ENCODE peak calls at places on chromosomes 11 and 22, in four cellular contexts. One of them, this sample, is unnamed.

GRCh38 chr22:33397381-33397907 is 339.3 kb upstream of the SYN3 start:
- DNase-seq in nephron progenitor cell: no peak
- DNase-seq in stimulated activated CD4-positive, alpha-beta T cell treated with anti-CD3 and anti-CD28 coated beads, Interleukin-2, amount 100 ng/mL, for 48 hours: no peak
- DNase-seq in astrocyte of the spinal cord: no peak
- DNase-seq in this sample: no peak

GRCh38 chr11:131745405-131745804 is 375.0 kb downstream of the NTM start:
- DNase-seq in stimulated activated CD4-positive, alpha-beta T cell treated with anti-CD3 and anti-CD28 coated beads, Interleukin-2, amount 100 ng/mL, for 48 hours: no peak
- DNase-seq in astrocyte of the spinal cord: peak
- DNase-seq in nephron progenitor cell: no peak
- DNase-seq in this sample: no peak

GRCh38 chr11:134447696-134448095 is 35.7 kb upstream of the B3GAT1 start:
- DNase-seq in astrocyte of the spinal cord: no peak
- DNase-seq in stimulated activated CD4-positive, alpha-beta T cell treated with anti-CD3 and anti-CD28 coated beads, Interleukin-2, amount 100 ng/mL, for 48 hours: no peak
- DNase-seq in nephron progenitor cell: no peak
- DNase-seq in this sample: no peak

GRCh38 chr22:17243524-17243923 is 24.3 kb upstream of the ADA2 start:
- DNase-seq in astrocyte of the spinal cord: no peak
- DNase-seq in stimulated activated CD4-positive, alpha-beta T cell treated with anti-CD3 and anti-CD28 coated beads, Interleukin-2, amount 100 ng/mL, for 48 hours: no peak
- DNase-seq in nephron progenitor cell: no peak
- DNase-seq in this sample: no peak

GRCh38 chr11:69475866-69476714 is 5.4 kb upstream of the LINC01488 start:
- DNase-seq in astrocyte of the spinal cord: no peak
- DNase-seq in stimulated activated CD4-positive, alpha-beta T cell treated with anti-CD3 and anti-CD28 coated beads, Interleukin-2, amount 100 ng/mL, for 48 hours: no peak
- DNase-seq in nephron progenitor cell: no peak
- DNase-seq in this sample: no peak

GRCh38 chr11:85076535-85077330 is 550.4 kb downstream of the DLG2 start:
- DNase-seq in astrocyte of the spinal cord: peak
- DNase-seq in nephron progenitor cell: no peak
- DNase-seq in stimulated activated CD4-positive, alpha-beta T cell treated with anti-CD3 and anti-CD28 coated beads, Interleukin-2, amount 100 ng/mL, for 48 hours: no peak
- DNase-seq in this sample: no peak

GRCh38 chr11:33712436-33712835 is 11.8 kb upstream of the C11orf91 start:
- DNase-seq in nephron progenitor cell: no peak
- DNase-seq in stimulated activated CD4-positive, alpha-beta T cell treated with anti-CD3 and anti-CD28 coated beads, Interleukin-2, amount 100 ng/mL, for 48 hours: no peak
- DNase-seq in astrocyte of the spinal cord: no peak
- DNase-seq in this sample: no peak

GRCh38 chr11:23680488-23681230 is 816.2 kb upstream of the LUZP2 start:
- DNase-seq in nephron progenitor cell: no peak
- DNase-seq in stimulated activated CD4-positive, alpha-beta T cell treated with anti-CD3 and anti-CD28 coated beads, Interleukin-2, amount 100 ng/mL, for 48 hours: no peak
- DNase-seq in astrocyte of the spinal cord: no peak
- DNase-seq in this sample: no peak

GRCh38 chr22:38841211-38841610 is 2.6 kb downstream of the NPTXR start:
- DNase-seq in astrocyte of the spinal cord: no peak
- DNase-seq in nephron progenitor cell: no peak
- DNase-seq in stimulated activated CD4-positive, alpha-beta T cell treated with anti-CD3 and anti-CD28 coated beads, Interleukin-2, amount 100 ng/mL, for 48 hours: no peak
- DNase-seq in this sample: no peak

GRCh38 chr11:104956528-104956927 is 11.8 kb downstream of the CASP4 start:
- DNase-seq in astrocyte of the spinal cord: no peak
- DNase-seq in nephron progenitor cell: no peak
- DNase-seq in stimulated activated CD4-positive, alpha-beta T cell treated with anti-CD3 and anti-CD28 coated beads, Interleukin-2, amount 100 ng/mL, for 48 hours: no peak
- DNase-seq in this sample: no peak

GRCh38 chr11:46293616-46294015 is 16.2 kb downstream of the CREB3L1 start:
- DNase-seq in nephron progenitor cell: no peak
- DNase-seq in astrocyte of the spinal cord: peak
- DNase-seq in stimulated activated CD4-positive, alpha-beta T cell treated with anti-CD3 and anti-CD28 coated beads, Interleukin-2, amount 100 ng/mL, for 48 hours: no peak
- DNase-seq in this sample: no peak

GRCh38 chr11:33701831-33702230 is 1.2 kb upstream of the C11orf91 start:
- DNase-seq in nephron progenitor cell: no peak
- DNase-seq in stimulated activated CD4-positive, alpha-beta T cell treated with anti-CD3 and anti-CD28 coated beads, Interleukin-2, amount 100 ng/mL, for 48 hours: no peak
- DNase-seq in astrocyte of the spinal cord: peak
- DNase-seq in this sample: no peak

GRCh38 chr22:35900483-35901168 is 128.0 kb downstream of the RBFOX2 start:
- DNase-seq in astrocyte of the spinal cord: peak
- DNase-seq in stimulated activated CD4-positive, alpha-beta T cell treated with anti-CD3 and anti-CD28 coated beads, Interleukin-2, amount 100 ng/mL, for 48 hours: no peak
- DNase-seq in nephron progenitor cell: no peak
- DNase-seq in this sample: no peak

GRCh38 chr22:44869196-44869595 is 116.8 kb downstream of the ARHGAP8 start:
- DNase-seq in stimulated activated CD4-positive, alpha-beta T cell treated with anti-CD3 and anti-CD28 coated beads, Interleukin-2, amount 100 ng/mL, for 48 hours: no peak
- DNase-seq in astrocyte of the spinal cord: no peak
- DNase-seq in nephron progenitor cell: no peak
- DNase-seq in this sample: no peak

GRCh38 chr11:45921561-45922424 is 663 bp upstream of the LARGE2 start:
- DNase-seq in stimulated activated CD4-positive, alpha-beta T cell treated with anti-CD3 and anti-CD28 coated beads, Interleukin-2, amount 100 ng/mL, for 48 hours: no peak
- DNase-seq in nephron progenitor cell: peak
- DNase-seq in astrocyte of the spinal cord: no peak
- DNase-seq in this sample: no peak

GRCh38 chr11:59754494-59754858 is 700 bp upstream of the STX3 start:
- DNase-seq in astrocyte of the spinal cord: peak
- DNase-seq in nephron progenitor cell: peak
- DNase-seq in stimulated activated CD4-positive, alpha-beta T cell treated with anti-CD3 and anti-CD28 coated beads, Interleukin-2, amount 100 ng/mL, for 48 hours: peak
- DNase-seq in this sample: no peak

GRCh38 chr11:88709567-88709966 is 356.2 kb downstream of the GRM5 start:
- DNase-seq in nephron progenitor cell: no peak
- DNase-seq in astrocyte of the spinal cord: no peak
- DNase-seq in stimulated activated CD4-positive, alpha-beta T cell treated with anti-CD3 and anti-CD28 coated beads, Interleukin-2, amount 100 ng/mL, for 48 hours: no peak
- DNase-seq in this sample: no peak

GRCh38 chr11:126310229-126310991 is 6.5 kb downstream of the DCPS start:
- DNase-seq in stimulated activated CD4-positive, alpha-beta T cell treated with anti-CD3 and anti-CD28 coated beads, Interleukin-2, amount 100 ng/mL, for 48 hours: peak
- DNase-seq in nephron progenitor cell: peak
- DNase-seq in astrocyte of the spinal cord: peak
- DNase-seq in this sample: peak

GRCh38 chr22:23856721-23857605 is 712 bp upstream of the SLC2A11 start:
- DNase-seq in astrocyte of the spinal cord: peak
- DNase-seq in stimulated activated CD4-positive, alpha-beta T cell treated with anti-CD3 and anti-CD28 coated beads, Interleukin-2, amount 100 ng/mL, for 48 hours: no peak
- DNase-seq in nephron progenitor cell: peak
- DNase-seq in this sample: no peak

GRCh38 chr11:9859491-9860305 is 195.8 kb downstream of the SWAP70 start:
- DNase-seq in nephron progenitor cell: no peak
- DNase-seq in astrocyte of the spinal cord: peak
- DNase-seq in stimulated activated CD4-positive, alpha-beta T cell treated with anti-CD3 and anti-CD28 coated beads, Interleukin-2, amount 100 ng/mL, for 48 hours: no peak
- DNase-seq in this sample: no peak

GRCh38 chr11:15568440-15568839 is 453.7 kb downstream of the INSC start:
- DNase-seq in astrocyte of the spinal cord: no peak
- DNase-seq in stimulated activated CD4-positive, alpha-beta T cell treated with anti-CD3 and anti-CD28 coated beads, Interleukin-2, amount 100 ng/mL, for 48 hours: no peak
- DNase-seq in nephron progenitor cell: no peak
- DNase-seq in this sample: no peak

GRCh38 chr11:6404341-6405038 is 14.2 kb downstream of the SMPD1 start:
- DNase-seq in astrocyte of the spinal cord: no peak
- DNase-seq in stimulated activated CD4-positive, alpha-beta T cell treated with anti-CD3 and anti-CD28 coated beads, Interleukin-2, amount 100 ng/mL, for 48 hours: no peak
- DNase-seq in nephron progenitor cell: no peak
- DNase-seq in this sample: no peak

GRCh38 chr11:103183981-103184592 is 74.9 kb downstream of the DYNC2H1 start:
- DNase-seq in astrocyte of the spinal cord: peak
- DNase-seq in stimulated activated CD4-positive, alpha-beta T cell treated with anti-CD3 and anti-CD28 coated beads, Interleukin-2, amount 100 ng/mL, for 48 hours: no peak
- DNase-seq in nephron progenitor cell: no peak
- DNase-seq in this sample: no peak

GRCh38 chr11:6402561-6402981 is 12.3 kb downstream of the SMPD1 start:
- DNase-seq in astrocyte of the spinal cord: no peak
- DNase-seq in nephron progenitor cell: no peak
- DNase-seq in stimulated activated CD4-positive, alpha-beta T cell treated with anti-CD3 and anti-CD28 coated beads, Interleukin-2, amount 100 ng/mL, for 48 hours: peak
- DNase-seq in this sample: peak

GRCh38 chr22:40950888-40951794 is at the start of gene RBX1:
- DNase-seq in stimulated activated CD4-positive, alpha-beta T cell treated with anti-CD3 and anti-CD28 coated beads, Interleukin-2, amount 100 ng/mL, for 48 hours: peak
- DNase-seq in nephron progenitor cell: peak
- DNase-seq in astrocyte of the spinal cord: peak
- DNase-seq in this sample: peak

GRCh38 chr11:92596596-92597317 is 372.1 kb downstream of the FAT3 start:
- DNase-seq in astrocyte of the spinal cord: peak
- DNase-seq in stimulated activated CD4-positive, alpha-beta T cell treated with anti-CD3 and anti-CD28 coated beads, Interleukin-2, amount 100 ng/mL, for 48 hours: no peak
- DNase-seq in nephron progenitor cell: no peak
- DNase-seq in this sample: no peak

GRCh38 chr11:73195191-73196007 is 22.7 kb upstream of the P2RY2 start:
- DNase-seq in nephron progenitor cell: no peak
- DNase-seq in astrocyte of the spinal cord: no peak
- DNase-seq in stimulated activated CD4-positive, alpha-beta T cell treated with anti-CD3 and anti-CD28 coated beads, Interleukin-2, amount 100 ng/mL, for 48 hours: no peak
- DNase-seq in this sample: no peak

GRCh38 chr11:74460481-74461154 is 6.7 kb downstream of the KCNE3 start:
- DNase-seq in nephron progenitor cell: no peak
- DNase-seq in stimulated activated CD4-positive, alpha-beta T cell treated with anti-CD3 and anti-CD28 coated beads, Interleukin-2, amount 100 ng/mL, for 48 hours: no peak
- DNase-seq in astrocyte of the spinal cord: no peak
- DNase-seq in this sample: peak

GRCh38 chr11:61783717-61784505 is 8.5 kb downstream of the TMEM258 start:
- DNase-seq in stimulated activated CD4-positive, alpha-beta T cell treated with anti-CD3 and anti-CD28 coated beads, Interleukin-2, amount 100 ng/mL, for 48 hours: no peak
- DNase-seq in nephron progenitor cell: no peak
- DNase-seq in astrocyte of the spinal cord: peak
- DNase-seq in this sample: no peak

GRCh38 chr11:27571151-27571840 is 64.7 kb upstream of the LIN7C start:
- DNase-seq in stimulated activated CD4-positive, alpha-beta T cell treated with anti-CD3 and anti-CD28 coated beads, Interleukin-2, amount 100 ng/mL, for 48 hours: no peak
- DNase-seq in nephron progenitor cell: no peak
- DNase-seq in astrocyte of the spinal cord: peak
- DNase-seq in this sample: no peak

GRCh38 chr22:39913886-39914285 is 13.0 kb downstream of the GRAP2 start:
- DNase-seq in stimulated activated CD4-positive, alpha-beta T cell treated with anti-CD3 and anti-CD28 coated beads, Interleukin-2, amount 100 ng/mL, for 48 hours: no peak
- DNase-seq in astrocyte of the spinal cord: no peak
- DNase-seq in nephron progenitor cell: no peak
- DNase-seq in this sample: no peak

This sample was measured in CMK.